ENCODE peak calls at places on chromosomes 4 and X, in six cellular contexts. B is tibial artery, W is astrocyte, N is AG04450, H is NB4, S is hepatocyte. G is an unnamed sample.

GRCh38 chr4:183504930-183505555 is at the start of gene ING2:
- DNase-seq in B (no peak), S (peak; percentile 90), W (peak; percentile 11), N (no peak), H (no peak), G (no peak)

GRCh38 chr4:178198691-178199090 is 756.5 kb upstream of the AGA start:
- DNase-seq in B (no peak), W (peak; percentile 74), H (no peak), N (no peak), S (no peak), G (no peak)

GRCh38 chr4:176090115-176090514 is 24.5 kb downstream of the WDR17 start:
- DNase-seq in N (no peak), W (no peak), S (no peak), B (peak; percentile 20), H (peak; percentile 28), G (no peak)

GRCh38 chr4:26885912-26886274 is 25.3 kb downstream of the STIM2 start:
- DNase-seq in S (no peak), H (peak; percentile 93), B (no peak), N (no peak), W (no peak), G (no peak)

GRCh38 chr4:20393486-20394100 is 141.9 kb downstream of the SLIT2 start:
- DNase-seq in W (peak; percentile 19), B (no peak), N (no peak), H (no peak), S (no peak), G (no peak)

GRCh38 chr4:14810568-14810967 is 191.7 kb upstream of the CPEB2 start:
- DNase-seq in H (no peak), S (no peak), W (peak; percentile 30), B (no peak), N (no peak), G (no peak)

GRCh38 chrX:10064736-10065135 is 92.0 kb upstream of the CLCN4 start:
- DNase-seq in H (no peak), B (no peak), S (no peak), W (no peak), N (no peak), G (no peak)

GRCh38 chrX:112867570-112867969 is 26.9 kb upstream of the AMOT start:
- DNase-seq in W (no peak), N (no peak), S (peak; percentile 48), H (no peak), B (no peak), G (no peak)

GRCh38 chr4:73998040-73999011 is at the start of gene CXCL5:
- DNase-seq in B (no peak), S (peak; percentile 68), H (no peak), N (no peak), W (peak; percentile 39), G (no peak)

GRCh38 chr4:150962245-150962644 is 52.8 kb downstream of the LRBA start:
- DNase-seq in S (no peak), W (no peak), H (no peak), B (no peak), N (no peak), G (no peak)

GRCh38 chr4:5956285-5957021 is 61.8 kb downstream of the C4orf50 start:
- DNase-seq in N (no peak), S (peak; percentile 29), B (no peak), W (no peak), H (no peak), G (no peak)

GRCh38 chr4:143728171-143728570 is 27.7 kb upstream of the FREM3 start:
- DNase-seq in N (no peak), W (peak; percentile 53), B (no peak), H (no peak), S (no peak), G (no peak)

DNA sequence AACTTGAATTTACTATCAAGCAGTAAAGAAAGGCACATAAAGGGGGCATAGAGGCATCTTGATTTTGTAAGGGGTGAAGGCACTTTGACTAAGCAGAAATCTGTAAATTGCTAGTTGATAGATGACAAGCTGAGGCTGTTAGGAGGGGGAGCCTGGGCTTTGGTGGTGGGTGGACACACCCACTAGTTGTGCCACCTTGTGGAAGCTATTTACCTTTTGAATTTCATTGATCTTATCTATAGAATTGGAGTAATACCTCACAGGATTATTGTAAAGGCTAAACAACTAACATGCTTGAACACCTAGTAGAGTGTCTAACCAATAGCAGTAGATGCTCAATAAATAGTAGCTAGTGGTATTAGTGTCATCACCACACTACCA is 142.8 kb upstream of the KCNIP4 start:
- DNase-seq in H (no peak), B (no peak), S (no peak), W (no peak), N (no peak), G (no peak)
- TF ChIP-seq CTCF in H (no peak), B (no peak), S (no peak), W (no peak), N (no peak), G (peak; percentile 24)

DNA sequence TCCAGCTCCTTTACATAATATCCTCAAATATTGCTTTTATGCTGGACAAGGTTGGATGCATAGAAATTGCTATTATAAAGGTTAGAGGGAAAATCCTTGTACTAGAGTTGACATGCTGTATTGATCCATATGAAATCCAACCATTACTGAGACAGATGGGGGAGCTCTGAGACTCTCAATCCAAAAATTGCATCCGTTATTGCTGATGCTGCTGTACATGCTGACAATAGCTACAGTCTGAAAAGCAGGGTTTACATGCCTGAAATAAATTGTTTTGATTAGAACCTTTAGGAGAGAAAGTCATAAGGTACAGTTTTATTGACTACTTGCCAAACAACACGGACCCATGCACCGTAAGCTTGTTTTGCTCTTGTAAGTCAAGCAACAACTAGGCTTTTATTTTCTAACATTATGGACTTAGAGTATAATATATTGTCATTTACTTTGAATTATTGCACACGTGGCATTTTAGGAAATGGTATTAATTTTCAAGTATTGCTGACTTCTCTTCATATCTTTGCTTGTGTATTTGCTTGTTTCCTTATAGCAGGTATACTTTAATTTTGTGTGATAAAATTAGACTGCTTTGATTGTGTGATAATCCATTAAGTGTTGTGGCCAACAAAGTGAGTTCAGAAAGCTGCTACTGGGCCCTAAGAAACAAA is 1365.2 kb downstream of the STIM2 start:
- DNase-seq in W (no peak), N (no peak), H (no peak), S (peak; percentile 7), B (no peak), G (no peak)
- TF ChIP-seq CTCF in W (no peak), N (no peak), H (no peak), S (peak; percentile 21), B (no peak), G (no peak)

GRCh38 chrX:131747173-131747572 is 203.3 kb downstream of the OR13H1 start:
- DNase-seq in N (no peak), S (no peak), H (no peak), B (no peak), W (peak; percentile 73), G (no peak)
- TF ChIP-seq CTCF in N (no peak), S (no peak), H (no peak), B (no peak), W (no peak), G (no peak)

GRCh38 chr4:163191999-163192398 is 25.3 kb upstream of the NAF1 start:
- DNase-seq in H (peak; percentile 12), S (no peak), B (no peak), W (no peak), N (no peak), G (no peak)
- TF ChIP-seq CTCF in H (peak; percentile 9), S (peak; percentile 3), B (peak; percentile 20), W (peak; percentile 15), N (peak; percentile 46), G (peak; percentile 30)

GRCh38 chr4:142516686-142517145 is 329.4 kb downstream of the INPP4B start:
- DNase-seq in W (peak; percentile 89), B (no peak), N (no peak), S (peak; percentile 9), H (no peak), G (peak; percentile 33)

GRCh38 chr4:142523111-142523510 is 323.0 kb downstream of the INPP4B start:
- DNase-seq in B (no peak), W (no peak), H (no peak), N (no peak), S (no peak), G (no peak)

DNA sequence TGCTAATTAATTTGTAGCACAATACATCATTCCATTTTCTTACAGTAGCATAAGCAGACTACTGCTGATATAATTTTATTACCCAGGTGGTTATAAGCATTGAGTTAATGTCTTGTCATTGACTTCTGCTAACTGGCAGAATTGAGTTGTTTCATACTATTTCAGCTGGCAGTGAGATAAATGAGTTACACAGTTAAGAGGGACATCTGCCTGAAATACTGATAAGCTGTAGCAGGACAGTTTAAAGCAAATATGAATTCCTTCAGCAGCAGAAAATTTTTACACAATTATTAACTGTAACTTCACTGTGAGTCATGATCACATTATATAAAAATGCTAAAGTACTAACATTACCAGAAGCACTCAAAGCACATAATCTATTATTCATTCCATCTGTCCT is 326.8 kb downstream of the INPP4B start:
- DNase-seq in S (no peak), W (peak; percentile 4), H (no peak), B (no peak), N (no peak), G (no peak)
- TF ChIP-seq CTCF in S (no peak), W (no peak), H (no peak), B (no peak), N (no peak), G (no peak)

GRCh38 chrX:132651411-132652086 is 162.7 kb upstream of the MBNL3 start:
- DNase-seq in W (peak; percentile 26), H (peak; percentile 1), N (no peak), S (no peak), B (no peak), G (no peak)
- TF ChIP-seq CTCF in W (no peak), H (no peak), N (no peak), S (no peak), B (no peak), G (peak; percentile 38)

DNA sequence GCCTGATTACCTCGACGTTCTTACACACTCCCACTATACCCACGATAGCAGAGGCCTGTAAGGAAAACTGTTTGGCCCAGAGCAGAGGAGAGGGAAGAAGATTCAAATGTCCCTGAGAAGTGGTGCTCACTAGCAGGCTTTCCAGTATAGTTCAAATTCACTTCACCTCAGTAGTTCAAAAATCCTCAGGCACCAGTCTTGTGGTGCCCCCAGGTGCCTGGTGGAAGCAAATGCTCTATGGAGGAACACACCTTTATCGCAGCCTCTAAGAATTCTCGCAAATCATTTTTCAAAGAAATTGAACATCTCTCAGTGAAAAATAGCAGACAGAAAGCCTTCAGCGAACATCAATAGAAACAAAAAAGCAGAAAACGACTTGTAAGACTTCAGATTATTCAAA is 12.2 kb upstream of the MTMR1 start:
- DNase-seq in N (no peak), W (no peak), H (peak; percentile 34), S (peak; percentile 23), B (no peak), G (no peak)
- TF ChIP-seq CTCF in N (peak; percentile 39), W (peak; percentile 22), H (peak; percentile 25), S (peak; percentile 45), B (no peak), G (peak; percentile 61)

DNA sequence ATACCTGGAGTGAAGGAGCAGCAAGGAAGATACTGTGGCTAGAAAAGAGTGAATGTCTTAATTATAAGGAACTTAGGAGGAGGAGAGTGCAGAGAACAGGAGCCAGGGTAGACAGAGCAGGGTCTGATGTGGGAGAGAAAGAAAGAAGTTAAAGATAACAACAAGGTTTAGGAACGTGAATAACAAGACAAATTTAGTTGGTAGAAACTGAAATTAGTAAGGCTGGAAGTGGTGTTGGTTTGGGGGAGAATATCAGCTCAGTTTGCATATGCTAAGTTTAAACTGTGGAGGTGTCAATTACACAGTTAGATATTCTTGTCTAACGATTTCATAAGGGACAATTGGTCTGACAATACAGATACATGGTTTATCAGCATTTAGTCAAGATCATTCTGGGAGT is 1123.7 kb upstream of the PABPC4L start:
- DNase-seq in N (no peak), S (no peak), B (no peak), H (no peak), W (no peak), G (no peak)
- TF ChIP-seq CTCF in N (no peak), S (no peak), B (no peak), H (no peak), W (no peak), G (no peak)

G was measured in epithelial cell of proximal tubule.